ENCODE peak calls at places on chromosome 14, in four cellular contexts. X is HCT116, K is HepG2, V is pancreas. C is an unnamed sample. For H3K4me1, the result is how much of the 10 kb centered on the place peaks cover.

GRCh38 chr14:78164226-78164853 is 5.8 kb upstream of the NRXN3 start:
- DNase-seq in K (peak), V (peak), X (peak), C (no peak)

GRCh38 chr14:98198385-98198784 is 1073.6 kb downstream of the BCL11B start:
- DNase-seq in K (no peak), X (no peak), V (no peak), C (no peak)

GRCh38 chr14:50399251-50400032 is 2.8 kb upstream of the CDKL1 start:
- DNase-seq in V (peak), K (no peak), X (peak), C (no peak)

GRCh38 chr14:79986251-79986650 is 225.1 kb downstream of the DIO2 start:
- DNase-seq in X (no peak), V (no peak), K (no peak), C (no peak)

GRCh38 chr14:89435527-89436273 is 18.7 kb upstream of the FOXN3 start:
- DNase-seq in X (no peak), V (no peak), K (no peak), C (no peak)

GRCh38 chr14:77022219-77022852 is 6.2 kb downstream of the IRF2BPL start:
- DNase-seq in X (no peak), V (no peak), K (no peak), C (no peak)

GRCh38 chr14:83558946-83559345 is 1971.0 kb upstream of the FLRT2 start:
- DNase-seq in K (no peak), X (no peak), V (no peak), C (no peak)

GRCh38 chr14:21498540-21499526 is 12.3 kb downstream of the METTL3 start:
- DNase-seq in X (peak), V (no peak), K (peak), C (peak)

GRCh38 chr14:41766772-41767171 is 160.1 kb downstream of the LRFN5 start:
- DNase-seq in X (no peak), K (no peak), V (no peak), C (no peak)

GRCh38 chr14:90758959-90759358 is 57.3 kb downstream of the TTC7B start:
- DNase-seq in X (no peak), V (peak), K (no peak), C (no peak)

GRCh38 chr14:30354439-30354838 is 204.5 kb upstream of the G2E3 start:
- DNase-seq in V (no peak), K (no peak), X (no peak), C (no peak)

GRCh38 chr14:69579476-69579875 is 4.8 kb upstream of the CCDC177 start:
- DNase-seq in X (no peak), V (no peak), K (no peak), C (no peak)

GRCh38 chr14:35158951-35159653 is 36.8 kb downstream of the PRORP start:
- DNase-seq in X (no peak), K (peak), V (no peak), C (no peak)

GRCh38 chr14:105199093-105199492 is 18.0 kb upstream of the NUDT14 start:
- DNase-seq in V (no peak), K (no peak), X (no peak), C (no peak)

GRCh38 chr14:81286574-81287370 is 66.0 kb upstream of the GTF2A1 start:
- DNase-seq in K (no peak), V (no peak), X (no peak), C (no peak)

GRCh38 chr14:50874842-50875241 is 3.0 kb downstream of the ABHD12B start:
- DNase-seq in V (no peak), X (no peak), K (peak), C (no peak)

GRCh38 chr14:36514278-36515104 is 5.5 kb downstream of the NKX2-1 start:
- DNase-seq in V (no peak), X (no peak), K (peak), C (no peak)

GRCh38 chr14:104979758-104980591 is 1.8 kb upstream of the AHNAK2 start:
- DNase-seq in X (no peak), V (peak), K (no peak), C (peak)

GRCh38 chr14:34064349-34064748 is 113.5 kb upstream of the EGLN3 start:
- DNase-seq in V (no peak), X (no peak), K (no peak), C (no peak)

GRCh38 chr14:39265741-39266588 is 32.2 kb downstream of the MIA2 start:
- DNase-seq in X (peak), K (no peak), V (no peak), C (peak)

GRCh38 chr14:32078794-32079663 is 1.9 kb downstream of the ARHGAP5 start:
- DNase-seq in K (peak), V (no peak), X (peak), C (no peak)

GRCh38 chr14:92658160-92658559 is 90.3 kb downstream of the LGMN start:
- DNase-seq in V (no peak), K (no peak), X (no peak), C (no peak)

GRCh38 chr14:92654206-92654901 is 94.1 kb downstream of the LGMN start:
- DNase-seq in X (no peak), K (no peak), V (no peak), C (no peak)

GRCh38 chr14:71648725-71649124 is 283.5 kb upstream of the RGS6 start:
- DNase-seq in V (no peak), X (no peak), K (peak), C (no peak)

GRCh38 chr14:92408186-92408585 is 85.2 kb downstream of the SLC24A4 start:
- DNase-seq in K (no peak), V (no peak), X (no peak), C (no peak)

GRCh38 chr14:56247495-56248087 is 129.4 kb downstream of the PELI2 start:
- DNase-seq in V (no peak), X (peak), K (peak), C (no peak)

GRCh38 chr14:89399594-89400068 is 17.4 kb downstream of the FOXN3 start:
- DNase-seq in K (peak), V (no peak), X (no peak), C (peak)

GRCh38 chr14:103121846-103122577 is 1.2 kb upstream of the TNFAIP2 start:
- DNase-seq in X (no peak), V (peak), K (peak), C (peak)

GRCh38 chr14:101559624-101560533 is 1.4 kb upstream of the DIO3 start:
- DNase-seq in K (no peak), V (peak), X (no peak), C (no peak)
- H3K4me3 ChIP-seq in K (peak), V (peak), X (no peak), C (no peak)

DNA sequence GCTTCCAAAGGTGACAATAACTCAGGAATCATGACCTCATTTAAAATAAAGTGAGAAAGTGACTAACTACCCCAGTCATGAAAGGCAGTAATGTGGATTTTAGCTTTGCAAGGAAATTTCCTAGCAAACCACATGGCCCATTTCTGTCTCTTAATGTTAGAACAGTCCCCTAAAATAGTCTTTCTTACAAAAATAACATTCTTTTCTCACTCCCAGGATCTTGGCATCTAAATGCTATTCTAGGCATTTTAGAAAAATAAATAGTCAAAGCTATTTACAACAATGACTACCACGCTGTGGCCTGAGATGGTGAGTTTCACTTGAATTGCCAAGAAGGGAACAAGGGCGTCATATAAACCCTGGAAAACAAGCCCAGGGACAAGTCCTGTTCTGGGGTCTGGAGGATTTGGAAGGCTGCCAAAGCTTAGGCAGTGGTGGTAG is 101.2 kb upstream of the CCDC175 start:
- DNase-seq in X (no peak), V (no peak), K (no peak), C (no peak)
- H3K4me1 ChIP-seq in X (under half), V (under half), K (under half), C (under half)

GRCh38 chr14:68564826-68565760 is 227.8 kb downstream of the ZFP36L1 start:
- DNase-seq in K (peak), X (no peak), V (no peak), C (no peak)
- H3K4me3 ChIP-seq in K (no peak), X (no peak), V (no peak), C (no peak)

GRCh38 chr14:54208751-54209150 is 188.1 kb upstream of the CDKN3 start:
- DNase-seq in K (no peak), X (no peak), V (no peak), C (no peak)
- H3K4me1 ChIP-seq in K (under half), X (under half), V (under half), C (under half)

DNA sequence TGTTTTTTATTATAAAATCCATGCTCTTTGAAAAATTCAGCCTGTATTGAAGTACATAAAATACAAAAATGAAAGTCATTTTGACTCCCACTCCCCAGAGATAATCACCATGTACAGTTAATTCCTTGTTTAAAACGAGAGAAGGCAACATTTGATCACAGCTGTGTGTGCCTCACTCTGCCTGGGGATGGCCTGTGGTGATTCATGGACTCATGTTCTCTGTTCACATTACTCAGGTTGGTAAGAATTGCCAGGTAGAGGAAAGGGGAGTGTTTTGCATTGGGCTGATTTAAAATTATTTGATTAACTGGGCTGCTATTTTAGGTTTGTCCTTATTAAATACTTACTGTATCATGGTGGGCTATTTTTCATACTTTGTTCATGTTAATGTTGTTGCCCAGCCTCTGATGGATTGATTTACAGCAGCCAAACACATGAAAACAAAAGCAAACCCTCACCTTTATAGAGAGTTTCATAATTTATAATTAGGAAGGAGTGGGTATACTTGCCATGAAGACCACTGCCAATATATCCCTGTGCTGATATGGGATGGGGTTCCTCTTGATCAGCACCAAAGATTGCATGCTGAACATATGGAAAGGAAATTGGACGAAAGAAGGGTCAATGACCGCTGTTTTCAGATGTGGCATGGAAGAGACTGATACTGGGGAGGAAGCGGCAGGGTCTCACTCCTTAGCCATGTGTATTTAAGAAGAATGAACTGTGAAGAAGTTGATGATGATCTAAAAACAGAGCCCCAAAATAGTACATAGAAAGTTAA is 3.0 kb downstream of the ZBTB1 start:
- DNase-seq in X (no peak), K (no peak), V (no peak), C (no peak)
- H3K4me3 ChIP-seq in X (no peak), K (no peak), V (no peak), C (no peak)

GRCh38 chr14:61474021-61474420 is 152.6 kb downstream of the PRKCH start:
- DNase-seq in K (no peak), V (no peak), X (no peak), C (no peak)

GRCh38 chr14:61471297-61471980 is 150.1 kb downstream of the PRKCH start:
- DNase-seq in V (no peak), X (no peak), K (no peak), C (no peak)

GRCh38 chr14:61472025-61472672 is 150.8 kb downstream of the PRKCH start:
- DNase-seq in K (peak), X (no peak), V (no peak), C (no peak)

GRCh38 chr14:61474671-61475070 is 153.3 kb downstream of the PRKCH start:
- DNase-seq in V (no peak), K (no peak), X (no peak), C (no peak)

DNA sequence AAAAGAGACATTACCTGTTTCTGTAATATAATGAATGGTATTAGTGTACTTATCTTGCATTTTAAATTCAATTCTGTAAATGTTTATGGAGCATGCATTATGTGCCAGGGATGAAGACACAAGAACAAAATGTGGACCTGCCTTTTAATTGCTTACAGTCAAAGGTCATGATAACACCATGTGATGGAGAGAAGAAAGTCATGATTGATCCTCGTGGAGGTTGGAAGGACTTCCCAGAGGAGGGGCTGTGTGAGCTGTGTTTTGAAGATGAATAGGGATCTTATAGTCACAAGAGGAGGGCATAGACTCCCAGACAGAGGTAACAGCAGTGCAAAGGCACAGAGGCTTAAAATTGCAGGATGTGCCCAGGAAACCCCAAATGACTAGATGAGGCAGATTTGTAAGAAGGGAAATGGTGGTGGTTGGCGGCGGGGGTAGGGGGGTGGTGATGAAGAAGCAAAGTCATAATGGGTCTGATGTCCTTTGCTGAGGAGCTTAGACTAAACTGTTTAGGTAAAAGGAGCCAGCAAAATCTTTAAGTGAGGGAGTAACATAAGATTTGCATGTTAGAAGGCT is 151.5 kb downstream of the PRKCH start:
- DNase-seq in K (no peak), X (no peak), V (no peak), C (no peak)
- H3K4me1 ChIP-seq in K (under half), X (under half), V (under half), C (under half)

DNA sequence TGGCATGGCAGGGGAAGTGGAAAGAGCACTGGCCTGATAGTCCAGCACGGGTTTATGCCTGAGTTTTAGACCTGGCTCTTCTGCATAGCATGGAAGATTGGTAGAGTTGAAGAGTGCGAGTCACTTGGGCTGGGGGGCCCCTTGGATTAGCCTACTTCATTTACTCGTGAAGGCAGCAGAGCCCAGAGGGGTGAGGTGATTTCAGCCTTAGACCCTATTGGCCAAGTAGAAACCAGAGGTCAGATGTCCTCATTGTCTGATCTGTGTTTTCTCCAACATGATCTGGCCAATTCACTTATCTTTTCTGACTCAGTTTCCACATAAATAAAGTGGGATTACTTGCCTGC is 1.9 kb downstream of the PLEKHG3 start:
- DNase-seq in X (no peak), V (peak), K (no peak), C (no peak)
- H3K4me3 ChIP-seq in X (peak), V (peak), K (peak), C (peak)

DNA sequence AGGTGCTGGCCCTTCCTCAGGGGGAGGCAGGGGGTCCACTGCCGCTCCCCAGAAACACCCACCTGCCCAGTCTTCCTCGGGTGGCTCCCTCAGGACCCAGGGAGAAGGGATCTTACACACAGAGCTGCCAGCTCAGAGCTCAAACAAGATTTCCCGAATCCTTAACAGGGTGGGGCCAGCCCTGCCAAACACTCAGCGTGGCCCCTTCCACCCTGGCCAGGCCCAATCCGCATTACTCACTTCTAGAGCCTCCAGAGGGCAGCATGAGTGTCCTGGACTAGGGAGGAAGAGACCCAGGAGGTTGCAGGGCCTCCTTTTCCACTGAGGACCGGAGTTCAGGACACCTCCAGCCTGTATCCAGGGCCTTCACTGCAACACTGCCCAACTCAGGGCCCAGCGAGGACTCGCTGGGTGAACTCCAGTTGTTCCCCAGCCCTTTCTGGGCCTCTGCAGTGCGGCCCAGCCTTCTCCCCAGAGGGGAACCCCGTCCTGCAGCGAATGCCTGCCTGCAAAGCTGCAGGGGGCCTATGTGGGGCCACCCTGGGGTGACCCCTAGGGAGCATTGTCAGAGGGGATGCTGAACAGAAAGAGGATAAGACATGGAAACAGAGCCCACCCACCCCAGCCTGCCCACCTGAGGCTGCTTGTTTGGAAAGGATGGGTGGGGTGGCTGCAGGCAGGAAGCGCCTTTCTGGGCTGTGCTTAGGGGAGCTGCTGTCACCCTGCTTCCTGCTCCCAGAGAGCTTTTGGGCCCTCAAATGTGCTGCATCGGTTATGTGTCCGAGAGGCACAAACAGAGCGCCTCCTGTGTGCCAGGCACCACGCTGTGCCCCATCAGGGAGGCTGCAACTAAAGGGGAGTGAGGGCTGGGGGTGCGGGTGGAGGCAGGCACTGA is 43.8 kb downstream of the CCNK start:
- DNase-seq in X (no peak), K (no peak), V (no peak), C (peak)
- H3K4me1 ChIP-seq in X (under half), K (under half), V (under half), C (under half)

GRCh38 chr14:101075801-101076413 is 172.4 kb upstream of the RTL1 start:
- DNase-seq in K (no peak), X (no peak), V (peak), C (no peak)

GRCh38 chr14:101078892-101079221 is 175.3 kb upstream of the RTL1 start:
- DNase-seq in K (no peak), V (peak), X (no peak), C (no peak)

GRCh38 chr14:101076451-101077220 is 173.1 kb upstream of the RTL1 start:
- DNase-seq in K (no peak), X (no peak), V (peak), C (no peak)

GRCh38 chr14:101077511-101078074 is 174.1 kb upstream of the RTL1 start:
- DNase-seq in X (no peak), V (peak), K (no peak), C (no peak)

DNA sequence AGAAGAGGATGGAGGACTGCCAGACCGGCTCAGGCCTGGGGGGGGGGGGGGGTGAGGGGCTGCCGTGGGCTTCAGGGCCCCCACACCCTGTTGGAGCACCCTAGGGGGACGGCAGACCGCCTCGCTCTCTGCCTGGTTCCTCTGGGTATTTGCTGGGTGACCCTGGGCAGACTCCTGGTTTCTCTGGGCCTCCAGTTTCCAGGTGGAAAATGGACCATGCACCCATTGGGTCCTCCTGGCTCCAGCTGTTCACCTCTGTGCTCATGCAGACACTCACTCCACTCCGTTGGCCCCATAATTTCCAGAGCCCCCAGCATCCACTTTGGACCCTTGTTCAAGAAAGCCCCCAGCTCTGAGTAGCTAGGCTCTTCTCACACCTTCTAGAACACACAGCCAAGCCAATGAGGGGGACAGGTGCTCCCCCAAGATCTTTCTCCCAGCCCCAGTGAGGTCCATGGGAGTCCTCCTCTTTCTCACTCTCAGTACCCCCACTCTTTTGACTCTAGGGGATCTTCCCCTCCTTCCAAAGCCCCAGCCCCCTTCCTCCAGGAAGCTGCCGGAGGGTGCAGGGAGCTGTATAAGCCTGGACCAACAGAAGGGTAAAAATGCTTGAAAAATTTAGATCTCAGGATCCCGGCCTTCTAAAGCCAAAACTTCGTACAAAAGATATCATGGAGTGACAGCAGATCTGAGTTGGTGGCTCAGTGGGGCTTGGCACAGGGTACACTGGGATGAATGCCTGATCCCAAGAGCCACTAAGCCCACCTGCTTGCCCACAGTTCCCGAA is 174.8 kb upstream of the RTL1 start:
- DNase-seq in X (no peak), K (no peak), V (no peak), C (no peak)
- H3K4me3 ChIP-seq in X (no peak), K (no peak), V (no peak), C (no peak)

DNA sequence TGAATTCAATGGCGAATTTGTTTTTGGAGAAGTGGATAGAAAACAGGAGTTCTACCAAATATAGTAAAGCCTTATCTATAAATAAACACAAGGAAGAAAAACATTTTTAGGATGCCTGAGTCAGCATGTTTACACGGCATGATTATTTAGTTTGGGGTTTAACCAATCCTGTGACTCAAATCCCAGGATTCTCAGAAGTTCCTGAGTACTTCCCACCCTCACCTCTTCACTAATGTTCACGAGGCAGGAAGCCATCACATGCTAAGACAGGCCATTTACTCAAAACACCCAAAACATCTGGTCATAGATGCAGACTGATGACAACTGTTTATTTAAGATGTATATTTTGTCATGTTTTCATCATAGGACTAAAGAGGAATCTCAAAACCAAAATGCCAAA is 3.4 kb upstream of the GLRX5 start:
- DNase-seq in V (no peak), K (no peak), X (no peak), C (no peak)
- H3K4me1 ChIP-seq in V (under half), K (half or more), X (under half), C (under half)

C was measured in HAP-1.